ENCODE peak calls at places on chromosomes 3 and 15, in ten cellular contexts. D is heart right ventricle, H is ovary, M is lower lobe of right lung, V is upper lobe of right lung, N is PC-3, C is AG04450, B is A673, E is GM10248, T is heart left ventricle. A is an unnamed sample.

GRCh38 chr15:89845305-89845893 is 30.7 kb upstream of the ANPEP start:
- DNase-seq in D (no peak), H (no peak), M (no peak), V (no peak), N (peak), C (peak), B (peak), E (no peak), T (no peak), A (no peak)

GRCh38 chr3:48847053-48847585 is 555 bp downstream of the PRKAR2A start:
- DNase-seq in D (peak), H (peak), M (peak), V (peak), N (peak), C (no peak), B (peak), E (peak), T (peak), A (peak)

GRCh38 chr15:66673410-66674322 is 28.4 kb upstream of the SMAD6 start:
- DNase-seq in D (no peak), H (no peak), M (peak), V (peak), N (no peak), C (no peak), B (no peak), E (peak), T (peak), A (peak)

GRCh38 chr3:101466465-101467309 is 46.3 kb downstream of the SENP7 start:
- DNase-seq in D (no peak), H (no peak), M (peak), V (no peak), N (no peak), C (no peak), B (no peak), E (no peak), T (no peak), A (peak)

GRCh38 chr3:52106951-52107611 is 47.1 kb downstream of the POC1A start:
- DNase-seq in D (no peak), H (no peak), M (peak), V (no peak), N (no peak), C (no peak), B (no peak), E (no peak), T (peak), A (no peak)

GRCh38 chr15:58228708-58229107 is 90.5 kb downstream of the AQP9 start:
- DNase-seq in D (peak), H (no peak), M (no peak), V (no peak), N (no peak), C (peak), B (peak), E (no peak), T (peak), A (peak)

GRCh38 chr3:45507820-45508317 is 86.7 kb upstream of the LIMD1 start:
- DNase-seq in D (peak), H (no peak), M (no peak), V (no peak), N (no peak), C (no peak), B (peak), E (no peak), T (peak), A (peak)

GRCh38 chr15:89803941-89804800 is 10.5 kb downstream of the ANPEP start:
- DNase-seq in D (no peak), H (no peak), M (peak), V (no peak), N (no peak), C (no peak), B (no peak), E (no peak), T (no peak), A (no peak)

GRCh38 chr3:184428561-184429175 is 48.8 kb downstream of the CHRD start:
- DNase-seq in D (no peak), H (no peak), M (no peak), V (no peak), N (no peak), C (no peak), B (no peak), E (no peak), T (no peak), A (no peak)

GRCh38 chr15:64249406-64249805 is 86.6 kb upstream of the PPIB start:
- DNase-seq in D (no peak), H (no peak), M (no peak), V (no peak), N (peak), C (no peak), B (no peak), E (no peak), T (no peak), A (no peak)

GRCh38 chr3:46947981-46948791 is 28.4 kb downstream of the CCDC12 start:
- DNase-seq in D (peak), H (no peak), M (peak), V (peak), N (peak), C (no peak), B (no peak), E (no peak), T (peak), A (no peak)

GRCh38 chr15:62783303-62783957 is 259.1 kb upstream of the TPM1 start:
- DNase-seq in D (no peak), H (no peak), M (no peak), V (no peak), N (peak), C (peak), B (no peak), E (no peak), T (no peak), A (no peak)

GRCh38 chr15:82177291-82178010 is 85.1 kb downstream of the EFL1 start:
- DNase-seq in D (no peak), H (no peak), M (no peak), V (no peak), N (peak), C (no peak), B (no peak), E (no peak), T (no peak), A (no peak)

GRCh38 chr3:195451373-195452000 is 8.7 kb upstream of the ACAP2 start:
- DNase-seq in D (no peak), H (no peak), M (no peak), V (no peak), N (no peak), C (no peak), B (no peak), E (no peak), T (no peak), A (no peak)

DNA sequence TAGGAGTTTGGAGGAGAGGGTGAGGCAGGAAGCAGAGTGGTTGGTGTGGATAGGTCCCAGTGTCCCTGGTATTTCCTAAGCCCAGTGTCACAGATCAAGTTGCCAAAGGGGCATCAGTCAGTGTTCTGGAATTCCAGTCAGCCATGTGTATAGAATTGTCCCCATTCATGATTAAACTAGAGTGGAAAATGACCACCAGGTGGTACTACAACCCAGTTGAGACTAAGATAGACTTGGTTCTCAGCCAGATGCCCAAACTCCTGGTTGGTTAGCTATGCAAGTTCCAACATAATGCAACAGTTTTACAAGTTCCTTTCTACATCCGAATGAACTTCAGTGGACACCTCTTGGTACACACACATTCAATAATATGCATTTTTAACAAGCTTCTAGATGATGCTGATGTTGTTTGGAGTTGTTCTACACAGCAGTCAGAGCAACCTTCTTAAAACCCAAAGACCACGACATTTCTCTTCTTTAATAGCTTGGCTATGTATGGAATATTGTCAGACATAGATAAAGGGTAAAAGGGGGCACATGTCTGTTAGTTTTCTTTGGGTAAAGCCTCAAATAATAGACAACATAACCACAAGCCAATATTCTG is 8.4 kb upstream of the ATR start:
- DNase-seq in D (peak), H (no peak), M (no peak), V (no peak), N (peak), C (peak), B (peak), E (peak), T (no peak), A (peak)
- TF ChIP-seq CTCF in D (peak), H (no peak), M (peak), V (peak), N (peak), C (peak), B (peak), E (peak), T (peak), A (peak)

GRCh38 chr3:51082363-51082762 is 302.7 kb upstream of the MANF start:
- DNase-seq in D (no peak), H (no peak), M (no peak), V (no peak), N (no peak), C (no peak), B (no peak), E (no peak), T (no peak), A (no peak)
- TF ChIP-seq CTCF in D (no peak), H (no peak), M (no peak), V (no peak), N (no peak), C (no peak), B (no peak), E (no peak), T (no peak), A (no peak)

GRCh38 chr3:158735296-158736033 is 3.2 kb upstream of the RARRES1 start:
- DNase-seq in D (no peak), H (no peak), M (no peak), V (no peak), N (no peak), C (no peak), B (no peak), E (no peak), T (no peak), A (no peak)

GRCh38 chr3:158732856-158733200 is 571 bp upstream of the RARRES1 start:
- DNase-seq in D (no peak), H (no peak), M (no peak), V (no peak), N (no peak), C (no peak), B (no peak), E (no peak), T (no peak), A (no peak)

GRCh38 chr3:158731525-158731924 is 732 bp downstream of the RARRES1 start:
- DNase-seq in D (no peak), H (no peak), M (no peak), V (no peak), N (no peak), C (no peak), B (no peak), E (no peak), T (no peak), A (no peak)

GRCh38 chr3:158728851-158729250 is 3.4 kb downstream of the RARRES1 start:
- DNase-seq in D (no peak), H (no peak), M (no peak), V (no peak), N (no peak), C (no peak), B (no peak), E (no peak), T (no peak), A (no peak)

GRCh38 chr3:158731938-158732855 is at the start of gene RARRES1:
- DNase-seq in D (peak), H (peak), M (peak), V (peak), N (no peak), C (no peak), B (peak), E (peak), T (peak), A (peak)
- TF ChIP-seq CTCF in D (no peak), H (no peak), M (no peak), V (no peak), N (no peak), C (no peak), B (no peak), E (peak), T (peak), A (no peak)

GRCh38 chr3:98990657-98991056 is 89.2 kb upstream of the DCBLD2 start:
- DNase-seq in D (no peak), H (no peak), M (no peak), V (no peak), N (no peak), C (no peak), B (no peak), E (no peak), T (no peak), A (no peak)

GRCh38 chr3:98994128-98994762 is 92.8 kb upstream of the DCBLD2 start:
- DNase-seq in D (no peak), H (no peak), M (no peak), V (no peak), N (peak), C (peak), B (peak), E (no peak), T (no peak), A (no peak)

GRCh38 chr3:98986073-98986472 is 84.6 kb upstream of the DCBLD2 start:
- DNase-seq in D (peak), H (no peak), M (no peak), V (no peak), N (peak), C (peak), B (peak), E (no peak), T (peak), A (peak)

GRCh38 chr3:98985406-98985805 is 83.9 kb upstream of the DCBLD2 start:
- DNase-seq in D (no peak), H (no peak), M (no peak), V (no peak), N (peak), C (no peak), B (no peak), E (no peak), T (no peak), A (no peak)

DNA sequence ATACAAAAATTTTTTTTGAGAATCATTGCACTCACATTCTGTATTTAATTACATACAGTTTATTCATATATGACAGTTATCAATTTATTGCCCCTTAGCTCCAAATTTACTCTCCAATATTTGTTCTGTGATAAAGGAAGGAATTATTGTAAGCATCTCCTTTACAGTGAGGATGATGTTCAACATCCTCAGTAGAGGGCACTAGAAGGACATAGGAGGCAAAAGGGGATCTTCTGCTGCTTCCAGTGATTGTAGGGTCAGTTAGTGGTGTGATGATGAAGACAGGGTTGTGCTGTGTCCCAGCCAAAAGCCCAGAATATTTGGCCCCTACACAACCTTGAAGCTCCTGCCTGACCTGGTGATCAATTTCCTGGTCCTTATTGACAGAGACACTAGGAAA is 89.9 kb upstream of the DCBLD2 start:
- DNase-seq in D (no peak), H (no peak), M (no peak), V (no peak), N (no peak), C (no peak), B (no peak), E (no peak), T (no peak), A (no peak)
- TF ChIP-seq CTCF in D (no peak), H (no peak), M (no peak), V (no peak), N (peak), C (no peak), B (peak), E (peak), T (no peak), A (no peak)

DNA sequence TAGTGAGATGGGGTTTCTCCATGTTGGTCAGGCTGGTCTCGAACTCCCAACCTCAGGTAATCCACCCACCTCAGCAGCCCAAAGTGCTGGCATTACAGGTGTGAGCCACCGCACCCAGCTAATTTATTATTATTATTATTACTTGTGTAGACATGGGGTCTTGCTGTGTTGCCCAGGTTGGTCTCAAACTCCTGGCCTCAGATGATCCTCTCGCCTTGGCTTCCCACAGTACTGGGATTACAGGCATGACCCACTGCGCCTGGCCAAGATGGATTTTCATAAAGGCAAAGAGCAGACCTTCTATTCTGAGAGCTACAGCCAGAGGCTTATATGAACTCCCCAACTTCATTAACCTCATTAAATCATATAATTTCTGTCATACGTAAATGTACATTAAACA is 17.2 kb downstream of the PTPN9 start:
- DNase-seq in D (no peak), H (no peak), M (no peak), V (no peak), N (no peak), C (no peak), B (no peak), E (no peak), T (no peak), A (no peak)
- TF ChIP-seq CTCF in D (no peak), H (no peak), M (no peak), V (no peak), N (no peak), C (no peak), B (no peak), E (no peak), T (no peak), A (no peak)

GRCh38 chr3:77086408-77086807 is 46.5 kb downstream of the ROBO2 start:
- DNase-seq in D (no peak), H (no peak), M (no peak), V (no peak), N (no peak), C (no peak), B (no peak), E (no peak), T (no peak), A (no peak)
- TF ChIP-seq CTCF in D (no peak), H (no peak), M (no peak), V (no peak), N (no peak), C (peak), B (no peak), E (no peak), T (no peak), A (no peak)

GRCh38 chr15:38862104-38862503 is 297.5 kb upstream of the RASGRP1 start:
- DNase-seq in D (no peak), H (no peak), M (no peak), V (no peak), N (no peak), C (no peak), B (no peak), E (no peak), T (no peak), A (no peak)

GRCh38 chr15:38867556-38867955 is 302.9 kb upstream of the RASGRP1 start:
- DNase-seq in D (no peak), H (no peak), M (no peak), V (no peak), N (no peak), C (no peak), B (no peak), E (no peak), T (no peak), A (no peak)

GRCh38 chr15:38864122-38864521 is 299.5 kb upstream of the RASGRP1 start:
- DNase-seq in D (no peak), H (no peak), M (no peak), V (no peak), N (no peak), C (no peak), B (no peak), E (no peak), T (no peak), A (no peak)

GRCh38 chr15:38863381-38863780 is 298.8 kb upstream of the RASGRP1 start:
- DNase-seq in D (no peak), H (no peak), M (no peak), V (no peak), N (no peak), C (no peak), B (no peak), E (no peak), T (no peak), A (no peak)

DNA sequence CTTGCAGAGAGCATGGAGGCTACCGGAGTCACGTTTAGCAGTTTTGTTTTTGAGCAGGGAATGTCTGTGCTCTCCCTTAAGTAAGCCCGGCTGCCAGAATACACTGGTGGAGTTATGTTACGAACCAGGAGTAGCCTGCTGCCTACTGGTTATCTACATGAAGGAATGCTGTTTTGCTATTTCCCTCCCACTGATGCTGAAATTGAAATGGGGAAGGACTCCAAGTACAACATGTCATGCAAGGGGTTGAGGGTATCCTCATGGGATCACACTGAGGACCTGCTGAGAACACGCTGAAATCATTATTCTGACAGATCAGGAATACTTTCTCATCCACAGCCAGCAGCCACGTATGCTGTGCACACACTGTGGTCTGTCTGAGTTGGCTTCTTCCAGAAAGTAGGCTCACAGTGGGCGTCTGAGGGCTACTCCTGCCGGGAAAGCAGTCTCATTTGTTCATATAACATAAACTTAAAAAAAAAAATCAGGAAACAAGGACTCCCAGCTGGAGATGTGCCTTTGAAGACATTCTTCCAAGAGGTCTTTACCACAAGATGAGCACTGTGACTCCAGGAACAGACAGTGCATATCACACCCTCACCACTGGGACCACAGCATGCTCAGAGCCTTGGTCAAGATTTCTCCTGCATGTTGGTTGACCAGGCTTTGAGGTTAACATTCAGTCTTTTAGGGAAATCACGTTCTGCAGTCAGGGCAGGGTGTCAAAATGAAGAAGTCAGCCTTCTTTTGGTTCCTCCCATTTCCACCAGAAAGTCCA is 300.4 kb upstream of the RASGRP1 start:
- DNase-seq in D (no peak), H (peak), M (no peak), V (no peak), N (no peak), C (peak), B (no peak), E (no peak), T (peak), A (no peak)
- TF ChIP-seq CTCF in D (no peak), H (no peak), M (no peak), V (no peak), N (no peak), C (peak), B (no peak), E (no peak), T (no peak), A (no peak)

DNA sequence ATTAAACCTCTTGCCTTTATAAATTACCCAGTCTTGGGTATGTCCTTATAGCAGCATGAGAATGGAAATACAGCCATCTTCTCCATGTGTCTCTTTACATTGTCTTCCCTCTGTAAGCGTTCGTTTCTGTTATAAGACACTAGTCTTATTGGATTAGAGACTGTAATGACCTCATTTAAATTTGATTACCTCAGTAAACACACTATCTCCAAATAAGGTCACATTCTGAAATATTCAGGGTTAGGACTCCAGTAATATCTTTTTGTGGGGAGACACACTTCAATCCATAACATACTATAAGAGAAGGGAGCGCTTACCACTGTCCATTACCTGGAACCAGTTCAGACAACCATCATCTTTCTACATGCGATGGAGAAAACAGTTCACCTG is 34.3 kb upstream of the CD47 start:
- DNase-seq in D (no peak), H (no peak), M (no peak), V (no peak), N (no peak), C (no peak), B (no peak), E (no peak), T (no peak), A (no peak)
- TF ChIP-seq CTCF in D (no peak), H (no peak), M (no peak), V (no peak), N (no peak), C (no peak), B (no peak), E (no peak), T (no peak), A (no peak)